ENCODE peak calls at places on chromosomes 12 and 14, in four cellular contexts. I is lung microvascular endothelial cell, C is HFFc6, T is MCF 10A. M is an unnamed sample.

GRCh38 chr12:58889557-58889956 is 30.7 kb downstream of the LRIG3 start:
- DNase-seq in C (no peak), T (no peak), I (no peak), M (no peak)

GRCh38 chr12:109127533-109128242 is 11.3 kb downstream of the ACACB start:
- DNase-seq in T (no peak), I (no peak), C (no peak), M (no peak)

GRCh38 chr12:2114071-2114470 is 61.3 kb downstream of the CACNA1C start:
- DNase-seq in C (no peak), I (no peak), T (no peak), M (no peak)

GRCh38 chr14:35155962-35156361 is 33.6 kb downstream of the PRORP start:
- DNase-seq in I (peak), C (no peak), T (peak), M (no peak)

GRCh38 chr14:103848720-103849077 is 1.3 kb upstream of the PPP1R13B start:
- DNase-seq in C (no peak), T (no peak), I (no peak), M (no peak)

GRCh38 chr12:51335931-51336330 is 10.5 kb downstream of the CELA1 start:
- DNase-seq in T (no peak), I (no peak), C (no peak), M (no peak)

GRCh38 chr12:121793501-121793835 is at the start of gene RHOF:
- DNase-seq in C (no peak), I (peak), T (peak), M (peak)

GRCh38 chr12:121130866-121131373 is 1.8 kb upstream of the P2RX7 start:
- DNase-seq in I (no peak), C (no peak), T (no peak), M (no peak)

GRCh38 chr14:105141486-105142281 is 26.9 kb downstream of the JAG2 start:
- DNase-seq in T (no peak), I (no peak), C (no peak), M (no peak)

GRCh38 chr12:77609016-77609415 is 221.7 kb upstream of the NAV3 start:
- DNase-seq in I (no peak), C (no peak), T (no peak), M (no peak)

GRCh38 chr14:100072783-100073346 is 7.6 kb downstream of the EVL start:
- DNase-seq in C (no peak), T (peak), I (no peak), M (no peak)

GRCh38 chr12:120007272-120007671 is 18.2 kb downstream of the BICDL1 start:
- DNase-seq in T (no peak), C (no peak), I (no peak), M (no peak)

GRCh38 chr12:4910502-4911315 is 1.0 kb downstream of the KCNA1 start:
- DNase-seq in C (no peak), T (no peak), I (no peak), M (no peak)

GRCh38 chr14:105197274-105197673 is 16.2 kb upstream of the NUDT14 start:
- DNase-seq in I (peak), C (peak), T (peak), M (peak)

GRCh38 chr12:24427776-24428175 is 478.3 kb upstream of the SOX5 start:
- DNase-seq in C (no peak), I (no peak), T (no peak), M (no peak)

GRCh38 chr12:88299567-88300101 is 157.5 kb downstream of the TMTC3 start:
- DNase-seq in T (peak), C (peak), I (peak), M (no peak)

GRCh38 chr12:34301251-34302130 is 279.2 kb downstream of the ALG10 start:
- DNase-seq in C (no peak), T (no peak), I (no peak), M (no peak)

GRCh38 chr14:55454264-55455151 is 14.1 kb upstream of the TBPL2 start:
- DNase-seq in I (peak), T (peak), C (peak), M (peak)

GRCh38 chr12:119594772-119595445 is 1.3 kb downstream of the TMEM233 start:
- DNase-seq in I (peak), T (no peak), C (no peak), M (peak)

GRCh38 chr12:120988234-120988633 is 9.9 kb downstream of the HNF1A start:
- DNase-seq in C (no peak), T (no peak), I (no peak), M (no peak)

GRCh38 chr12:118164798-118165486 is 29.0 kb downstream of the PEBP1 start:
- DNase-seq in C (peak), I (peak), T (peak), M (peak)

GRCh38 chr12:6086316-6086715 is 38.2 kb downstream of the VWF start:
- DNase-seq in T (no peak), C (no peak), I (no peak), M (no peak)

GRCh38 chr12:45435945-45436710 is 220.2 kb downstream of the ANO6 start:
- DNase-seq in T (no peak), I (peak), C (no peak), M (peak)

GRCh38 chr12:14668591-14668990 is 27.8 kb downstream of the GUCY2C start:
- DNase-seq in T (no peak), C (no peak), I (no peak), M (no peak)

GRCh38 chr12:116202940-116203339 is 74.6 kb downstream of the MED13L start:
- DNase-seq in T (no peak), I (no peak), C (peak), M (no peak)

GRCh38 chr14:102474934-102475333 is 34.6 kb downstream of the ANKRD9 start:
- DNase-seq in T (no peak), C (no peak), I (no peak), M (no peak)

GRCh38 chr12:126747530-126748149 is 1519.3 kb upstream of the TMEM132C start:
- DNase-seq in I (no peak), T (peak), C (peak), M (peak)

GRCh38 chr12:113420996-113421595 is 1.1 kb upstream of the SDSL start:
- DNase-seq in C (no peak), I (no peak), T (no peak), M (no peak)

GRCh38 chr14:102819176-102819628 is 42.0 kb downstream of the TRAF3 start:
- DNase-seq in I (no peak), T (no peak), C (no peak), M (no peak)

GRCh38 chr12:109540526-109541411 is 32.5 kb downstream of the MMAB start:
- DNase-seq in T (no peak), I (no peak), C (no peak), M (no peak)

GRCh38 chr12:58850826-58851225 is 69.5 kb downstream of the LRIG3 start:
- DNase-seq in C (peak), I (no peak), T (no peak), M (no peak)

GRCh38 chr14:104132981-104133380 is 5.4 kb upstream of the KIF26A start:
- DNase-seq in I (no peak), T (no peak), C (no peak), M (no peak)

GRCh38 chr12:70484464-70484863 is 118.4 kb downstream of the KCNMB4 start:
- DNase-seq in T (no peak), C (no peak), I (no peak), M (no peak)

GRCh38 chr12:31702047-31702446 is 26.8 kb downstream of the AMN1 start:
- DNase-seq in C (peak), I (peak), T (peak), M (no peak)

GRCh38 chr12:40474630-40475029 is 217.6 kb upstream of the CNTN1 start:
- DNase-seq in T (peak), I (no peak), C (no peak), M (no peak)

GRCh38 chr12:69821441-69822204 is 3.4 kb upstream of the MYRFL start:
- DNase-seq in I (peak), C (no peak), T (peak), M (no peak)

GRCh38 chr12:45200497-45201043 is 15.3 kb upstream of the ANO6 start:
- DNase-seq in T (peak), I (no peak), C (no peak), M (no peak)